ENCODE peak calls at places on chromosome 10, in five cellular contexts. D is bronchial epithelial cell, I is endothelial cell, Q is glutamatergic neuron, F is lower lobe of right lung. M is an unnamed sample.

GRCh38 chr10:31136951-31137885 is 105.6 kb upstream of the ZNF438 start:
- DNase-seq in D (no peak), I (no peak), Q (no peak), F (no peak), M (no peak)

GRCh38 chr10:89926736-89927135 is 225.3 kb downstream of the KIF20B start:
- DNase-seq in D (no peak), I (no peak), Q (no peak), F (no peak), M (no peak)

GRCh38 chr10:43667317-43667731 is 18.6 kb upstream of the ZNF32 start:
- DNase-seq in D (no peak), I (no peak), Q (peak), F (no peak), M (no peak)

GRCh38 chr10:123757853-123758252 is 91.7 kb downstream of the GPR26 start:
- DNase-seq in D (no peak), I (no peak), Q (no peak), F (no peak), M (no peak)

GRCh38 chr10:90591629-90592028 is 266.2 kb downstream of the HTR7 start:
- DNase-seq in D (no peak), I (no peak), Q (no peak), F (no peak), M (no peak)

GRCh38 chr10:89391882-89392756 is at the start of gene IFIT1:
- DNase-seq in D (peak), I (no peak), Q (no peak), F (no peak), M (no peak)

GRCh38 chr10:27865221-27865635 is 119.6 kb upstream of the MKX start:
- DNase-seq in D (peak), I (no peak), Q (no peak), F (no peak), M (no peak)

GRCh38 chr10:35495521-35496238 is 109.5 kb upstream of the GJD4 start:
- DNase-seq in D (peak), I (peak), Q (no peak), F (no peak), M (no peak)

GRCh38 chr10:96259150-96259549 is 12.2 kb downstream of the BLNK start:
- DNase-seq in D (no peak), I (no peak), Q (no peak), F (no peak), M (no peak)

GRCh38 chr10:114437456-114438292 is 33.4 kb upstream of the AFAP1L2 start:
- DNase-seq in D (peak), I (no peak), Q (no peak), F (no peak), M (no peak)

GRCh38 chr10:21100190-21100589 is 203.1 kb upstream of the NEBL start:
- DNase-seq in D (no peak), I (no peak), Q (no peak), F (no peak), M (peak)

GRCh38 chr10:132458595-132459251 is 61.7 kb downstream of the PWWP2B start:
- DNase-seq in D (no peak), I (peak), Q (peak), F (peak), M (peak)

GRCh38 chr10:89115876-89116627 is 91.1 kb downstream of the CH25H start:
- DNase-seq in D (peak), I (no peak), Q (no peak), F (no peak), M (no peak)

GRCh38 chr10:80382989-80383388 is 25.4 kb upstream of the PRXL2A start:
- DNase-seq in D (peak), I (peak), Q (peak), F (no peak), M (peak)

GRCh38 chr10:71888623-71889387 is 37.8 kb upstream of the PSAP start:
- DNase-seq in D (peak), I (peak), Q (peak), F (peak), M (peak)

GRCh38 chr10:94403823-94404228 is 1.5 kb downstream of the TBC1D12 start:
- DNase-seq in D (no peak), I (no peak), Q (no peak), F (no peak), M (no peak)

GRCh38 chr10:37748170-37748569 is 109.2 kb downstream of the ZNF248 start:
- DNase-seq in D (no peak), I (no peak), Q (no peak), F (no peak), M (no peak)

GRCh38 chr10:80699602-80700039 is 161.9 kb downstream of the SH2D4B start:
- DNase-seq in D (peak), I (peak), Q (peak), F (peak), M (peak)

GRCh38 chr10:86220626-86221025 is 146.0 kb downstream of the GRID1 start:
- DNase-seq in D (no peak), I (no peak), Q (no peak), F (no peak), M (no peak)

GRCh38 chr10:25113231-25114035 is 61.4 kb upstream of the GPR158 start:
- DNase-seq in D (peak), I (peak), Q (peak), F (peak), M (peak)
- TF ChIP-seq CTCF in D (peak), I (peak), Q (peak), F (peak), M (peak)

DNA sequence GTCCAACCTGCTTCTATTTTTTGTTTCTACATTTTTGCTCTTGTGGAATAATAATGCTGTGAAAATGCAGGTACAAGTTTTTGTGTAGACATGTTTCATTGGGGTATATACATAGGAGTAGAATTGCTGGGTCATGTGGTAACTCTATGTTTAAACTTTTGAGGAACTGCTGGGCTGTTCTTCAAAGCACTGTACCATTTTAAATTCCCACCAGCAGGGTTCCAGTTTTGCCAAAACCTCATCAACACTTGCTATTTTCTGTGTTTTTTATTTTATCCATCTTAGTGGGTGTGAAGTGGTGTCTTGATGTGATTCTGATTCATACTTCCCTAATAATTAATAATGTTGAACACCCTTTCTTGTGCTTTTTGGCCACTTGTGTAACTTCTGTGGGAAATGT is 138.6 kb downstream of the RGS10 start:
- DNase-seq in D (no peak), I (no peak), Q (no peak), F (no peak), M (no peak)
- TF ChIP-seq CTCF in D (no peak), I (no peak), Q (no peak), F (no peak), M (no peak)

DNA sequence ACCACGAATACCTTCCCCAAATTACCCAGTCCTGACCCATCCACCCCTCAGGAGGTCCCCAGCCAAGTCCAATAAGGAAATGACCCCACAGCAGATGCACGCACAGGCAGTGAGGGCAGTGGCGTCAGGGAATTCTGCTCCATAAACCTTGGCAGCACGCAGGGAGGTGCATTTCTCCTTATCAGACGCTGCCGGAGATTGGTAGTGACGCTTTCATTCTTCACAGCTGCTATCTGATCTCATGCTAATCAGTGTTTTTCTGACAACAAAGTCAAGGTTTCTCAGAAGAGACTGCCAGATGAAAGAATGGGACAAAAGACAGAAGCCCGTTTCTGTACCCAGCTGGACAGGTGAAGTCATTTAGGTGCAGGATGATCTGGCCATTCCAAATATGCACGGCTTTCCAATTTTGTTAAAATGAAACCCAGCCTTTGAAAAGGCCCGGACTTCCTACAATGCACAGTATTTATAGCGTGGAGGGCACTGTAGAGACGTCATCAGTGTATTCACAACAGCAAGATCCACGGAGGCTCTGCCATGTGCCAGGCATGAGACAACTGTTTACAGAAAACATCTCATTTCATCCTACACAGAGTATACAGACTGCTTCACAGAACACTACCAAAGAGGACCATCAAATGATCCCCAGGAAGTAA is 35.3 kb downstream of the DIP2C start:
- DNase-seq in D (no peak), I (no peak), Q (no peak), F (no peak), M (no peak)
- TF ChIP-seq CTCF in D (no peak), I (no peak), Q (no peak), F (no peak), M (no peak)

GRCh38 chr10:23657677-23658076 is 218.8 kb downstream of the OTUD1 start:
- DNase-seq in D (no peak), I (no peak), Q (no peak), F (no peak), M (no peak)

GRCh38 chr10:23656735-23657134 is 217.9 kb downstream of the OTUD1 start:
- DNase-seq in D (peak), I (peak), Q (no peak), F (no peak), M (no peak)
- TF ChIP-seq CTCF in D (peak), I (peak), Q (peak), F (peak), M (peak)

DNA sequence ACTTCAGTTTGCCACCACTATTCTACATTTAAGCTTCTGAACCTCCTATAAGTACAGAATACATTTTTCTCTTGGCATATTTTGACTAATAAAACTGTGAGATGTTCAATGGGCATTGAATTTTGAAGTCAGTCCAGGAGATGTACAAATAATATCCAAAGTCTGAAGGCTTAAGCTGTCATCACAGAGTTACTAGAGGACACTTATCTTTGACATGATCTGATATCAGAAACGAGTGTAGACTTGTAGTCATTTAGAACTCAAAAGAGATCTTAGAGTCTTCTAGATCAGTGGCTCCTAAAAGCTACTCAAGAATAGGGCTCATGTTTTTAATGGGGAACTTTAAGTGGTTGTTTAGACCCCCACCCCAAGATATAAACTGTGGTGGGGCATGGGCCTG is 160.5 kb downstream of the ARID5B start:
- DNase-seq in D (no peak), I (no peak), Q (no peak), F (no peak), M (no peak)
- TF ChIP-seq CTCF in D (no peak), I (no peak), Q (no peak), F (no peak), M (no peak)

M was measured in neural crest cell.